ENCODE peak calls at places on chromosomes 12 and 14, in nine cellular contexts. X is colonic mucosa, G is thyroid gland, V is trophoblast cell, Z is adipocyte, I is aorta, P is psoas muscle, L is ovary, C is astrocyte of the spinal cord. N is an unnamed sample.

GRCh38 chr14:64465208-64465821 is at the start of gene AKAP5:
- DNase-seq in C (peak; percentile 23), I (peak; percentile 87), Z (peak; percentile 73), L (peak; percentile 74), X (peak; percentile 77), V (peak; percentile 59), G (peak; percentile 70), P (peak; percentile 41), N (peak; percentile 62)

GRCh38 chr14:74083161-74083560 is 1.1 kb downstream of the ALDH6A1 start:
- DNase-seq in Z (no peak), L (no peak), X (no peak), P (no peak), I (no peak), G (no peak), C (no peak), V (no peak), N (no peak)

GRCh38 chr14:90399541-90400444 is 3.0 kb downstream of the CALM1 start:
- DNase-seq in Z (peak; percentile 97), I (peak; percentile 94), V (peak; percentile 95), G (peak; percentile 94), P (peak; percentile 88), X (peak; percentile 92), C (peak; percentile 91), L (peak; percentile 89), N (peak; percentile 58)

GRCh38 chr12:17949558-17950141 is 140.3 kb downstream of the RERGL start:
- DNase-seq in V (no peak), Z (no peak), G (no peak), X (no peak), L (no peak), P (no peak), C (no peak), I (no peak), N (no peak)

GRCh38 chr12:16184691-16185090 is 92.8 kb downstream of the SLC15A5 start:
- DNase-seq in Z (no peak), P (no peak), G (no peak), I (no peak), X (no peak), V (peak; percentile 51), L (no peak), C (no peak), N (no peak)

GRCh38 chr14:35088514-35088913 is 33.3 kb downstream of the PPP2R3C start:
- DNase-seq in X (no peak), L (no peak), P (no peak), G (no peak), Z (no peak), I (no peak), C (no peak), V (peak; percentile 80), N (no peak)

GRCh38 chr14:101980700-101981099 is 16.3 kb downstream of the DYNC1H1 start:
- DNase-seq in X (no peak), P (peak; percentile 69), G (peak; percentile 80), C (peak; percentile 98), V (peak; percentile 96), L (no peak), Z (peak; percentile 98), I (no peak), N (peak; percentile 95)

GRCh38 chr12:4034926-4035325 is 161.7 kb upstream of the PARP11 start:
- DNase-seq in G (no peak), X (no peak), Z (peak; percentile 37), P (no peak), C (no peak), V (no peak), L (no peak), I (no peak), N (no peak)

GRCh38 chr14:75389679-75390078 is 38.1 kb upstream of the JDP2 start:
- DNase-seq in C (peak; percentile 2), L (no peak), Z (no peak), V (no peak), X (no peak), G (no peak), I (no peak), P (no peak), N (no peak)

GRCh38 chr12:27359578-27360340 is 27.1 kb downstream of the BMAL2 start:
- DNase-seq in C (no peak), G (no peak), I (no peak), P (no peak), V (no peak), X (peak; percentile 37), Z (peak; percentile 15), L (no peak), N (no peak)

GRCh38 chr12:94603434-94604068 is 46.8 kb downstream of the TMCC3 start:
- DNase-seq in G (no peak), X (peak; percentile 68), I (no peak), V (peak; percentile 18), Z (peak; percentile 26), C (no peak), L (no peak), P (no peak), N (no peak)

GRCh38 chr14:36129181-36129580 is 47.3 kb downstream of the PTCSC3 start:
- DNase-seq in X (no peak), C (peak; percentile 5), I (no peak), P (no peak), G (no peak), V (no peak), Z (no peak), L (no peak), N (peak; percentile 22)

GRCh38 chr12:24425601-24425970 is 476.1 kb upstream of the SOX5 start:
- DNase-seq in I (no peak), X (no peak), Z (no peak), P (no peak), V (peak; percentile 4), L (no peak), G (no peak), C (peak; percentile 78), N (no peak)

GRCh38 chr12:77992760-77993159 is 162.1 kb downstream of the NAV3 start:
- DNase-seq in Z (no peak), P (no peak), L (no peak), I (no peak), C (no peak), G (no peak), X (no peak), V (no peak), N (no peak)

GRCh38 chr14:91926131-91926890 is 21.2 kb downstream of the FBLN5 start:
- DNase-seq in I (peak; percentile 61), Z (no peak), P (no peak), C (no peak), V (no peak), G (no peak), L (no peak), X (no peak), N (no peak)

GRCh38 chr12:108729612-108730336 is 1.5 kb downstream of the CORO1C start:
- DNase-seq in V (no peak), L (no peak), Z (peak; percentile 53), C (peak; percentile 73), I (no peak), G (no peak), P (no peak), X (no peak), N (peak; percentile 63)

DNA sequence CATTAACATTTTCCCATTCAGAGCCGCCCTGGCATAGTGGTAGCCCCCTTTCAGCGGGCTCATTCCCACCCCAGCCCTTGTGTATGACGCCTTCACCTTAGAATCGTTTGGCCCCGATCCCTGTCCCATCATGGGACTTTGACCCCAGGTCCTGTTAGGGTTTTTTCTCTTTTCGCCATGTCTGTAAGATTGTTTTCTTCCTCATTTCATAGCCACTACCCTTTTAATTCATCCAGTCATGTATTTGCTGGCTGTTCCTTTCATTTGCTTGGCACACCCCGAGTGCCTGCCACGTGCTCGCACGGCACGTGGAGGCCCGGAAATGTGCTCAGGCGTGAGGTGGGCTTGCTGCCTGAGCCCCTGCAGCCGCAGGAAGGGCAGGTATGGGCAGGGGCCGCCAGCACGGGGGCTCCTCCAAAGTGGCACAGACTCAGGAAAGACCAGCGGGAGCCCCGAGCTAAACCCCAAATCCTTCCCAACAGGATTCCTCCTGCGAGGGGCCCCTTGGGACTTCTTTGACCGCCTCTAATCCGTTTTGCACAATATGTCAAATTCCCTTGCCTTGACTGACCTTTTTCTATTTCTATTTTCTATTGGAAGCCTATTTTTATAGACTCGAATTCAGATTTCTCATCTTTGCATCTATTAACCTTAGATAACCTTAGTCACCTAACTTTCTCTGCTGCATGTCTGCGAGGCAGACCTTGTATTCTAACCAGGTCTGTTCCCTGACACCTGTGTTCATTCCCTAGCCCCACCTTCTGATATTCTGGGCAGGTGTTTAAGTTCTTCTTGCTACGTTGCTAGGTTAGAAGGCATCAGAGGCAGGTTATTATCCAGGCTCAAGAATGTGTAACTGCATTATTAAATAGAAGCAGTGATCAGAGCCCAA is 114.8 kb downstream of the EML1 start:
- DNase-seq in L (no peak), C (no peak), P (no peak), Z (no peak), V (no peak), G (no peak), X (no peak), I (no peak), N (no peak)
- H3K4me3 ChIP-seq in L (no peak overlapping the region), C (no peak overlapping the region), P (no peak overlapping the region), Z (no peak overlapping the region), V (no peak overlapping the region), G (no peak overlapping the region), X (no peak overlapping the region), I (no peak overlapping the region), N (no peak overlapping the region)

GRCh38 chr14:50062438-50063039 is 53.8 kb downstream of the VCPKMT start:
- DNase-seq in P (no peak), C (peak; percentile 82), I (no peak), Z (peak; percentile 45), G (no peak), L (no peak), X (peak; percentile 78), V (peak; percentile 35), N (peak; percentile 75)
- H3K4me3 ChIP-seq in P (no peak overlapping the region), C (no peak overlapping the region), I (no peak overlapping the region), Z (no peak overlapping the region), G (no peak overlapping the region), L (no peak overlapping the region), X (no peak overlapping the region), V (no peak overlapping the region), N (peak overlapping the region; percentile 37)

GRCh38 chr12:105110851-105111250 is 3.3 kb downstream of the WASHC4 start:
- DNase-seq in C (no peak), X (no peak), Z (peak; percentile 45), G (no peak), V (no peak), P (no peak), I (no peak), L (no peak), N (no peak)

GRCh38 chr12:105107176-105107496 is 395 bp upstream of the WASHC4 start:
- DNase-seq in G (no peak), X (no peak), L (no peak), V (no peak), I (no peak), P (no peak), C (peak; percentile 76), Z (peak; percentile 78), N (no peak)

GRCh38 chr12:105106621-105107020 is 910 bp upstream of the WASHC4 start:
- DNase-seq in P (no peak), Z (no peak), X (no peak), I (no peak), G (no peak), V (peak; percentile 34), L (no peak), C (no peak), N (no peak)

GRCh38 chr12:105107497-105108371 is at the start of gene WASHC4:
- DNase-seq in G (peak; percentile 95), I (peak; percentile 98), C (peak; percentile 91), V (peak; percentile 96), X (peak; percentile 97), Z (peak; percentile 98), P (peak; percentile 96), L (peak; percentile 94), N (peak; percentile 78)

GRCh38 chr12:105109465-105110212 is 2.1 kb downstream of the WASHC4 start:
- DNase-seq in Z (peak; percentile 14), G (peak; percentile 74), X (no peak), L (no peak), V (no peak), I (no peak), C (peak; percentile 32), P (no peak), N (no peak)
- H3K4me3 ChIP-seq in Z (peak overlapping the region; percentile 99), G (no peak overlapping the region), X (peak overlapping the region; percentile 18), L (peak overlapping the region; percentile 98), V (no peak overlapping the region), I (no peak overlapping the region), C (peak overlapping the region; percentile 91), P (peak overlapping the region; percentile 96), N (peak overlapping the region; percentile 82)

GRCh38 chr12:1377681-1378080 is 216.7 kb downstream of the FBXL14 start:
- DNase-seq in C (no peak), L (no peak), G (no peak), P (no peak), I (no peak), X (no peak), Z (no peak), V (no peak), N (no peak)
- H3K4me3 ChIP-seq in C (no peak overlapping the region), L (no peak overlapping the region), G (no peak overlapping the region), P (no peak overlapping the region), I (no peak overlapping the region), X (no peak overlapping the region), Z (no peak overlapping the region), V (no peak overlapping the region), N (no peak overlapping the region)

N was measured in PC-9.